ENCODE peak calls at places on chromosomes 1 and 21, in seven cellular contexts. C, M, W, Z, E, Y and B are unnamed samples.

GRCh38 chr1:29282135-29282923 is 46.0 kb downstream of the PTPRU start:
- DNase-seq in C (no peak), M (no peak), W (no peak), Z (no peak), E (no peak), Y (no peak), B (no peak)

GRCh38 chr1:111981871-111982270 is 7.6 kb downstream of the KCND3 start:
- DNase-seq in C (no peak), M (no peak), W (no peak), Z (no peak), E (no peak), Y (no peak), B (no peak)

GRCh38 chr1:207032528-207033017 is at the start of gene C1orf116:
- DNase-seq in C (peak), M (peak), W (peak), Z (peak), E (no peak), Y (no peak), B (no peak)

GRCh38 chr1:41241748-41242644 is at the start of gene SCMH1:
- DNase-seq in C (peak), M (peak), W (peak), Z (peak), E (peak), Y (peak), B (peak)

GRCh38 chr1:161986328-161986727 is 37.3 kb downstream of the OLFML2B start:
- DNase-seq in C (no peak), M (no peak), W (no peak), Z (no peak), E (no peak), Y (no peak), B (no peak)

GRCh38 chr1:14804626-14805025 is 206.1 kb downstream of the KAZN start:
- DNase-seq in C (peak), M (no peak), W (no peak), Z (no peak), E (no peak), Y (no peak), B (no peak)

GRCh38 chr1:31689821-31690220 is 14.0 kb downstream of the COL16A1 start:
- DNase-seq in C (no peak), M (no peak), W (no peak), Z (no peak), E (no peak), Y (no peak), B (no peak)

GRCh38 chr21:30337644-30338170 is at the start of gene KRTAP27-1:
- DNase-seq in C (no peak), M (no peak), W (no peak), Z (no peak), E (no peak), Y (no peak), B (no peak)

GRCh38 chr1:63261736-63262142 is 60.6 kb upstream of the FOXD3 start:
- DNase-seq in C (no peak), M (no peak), W (no peak), Z (no peak), E (no peak), Y (no peak), B (no peak)

GRCh38 chr1:207069858-207070506 is 16.9 kb downstream of the PFKFB2 start:
- DNase-seq in C (no peak), M (no peak), W (no peak), Z (peak), E (no peak), Y (no peak), B (peak)

GRCh38 chr1:34768856-34769255 is 9.3 kb downstream of the GJB4 start:
- DNase-seq in C (no peak), M (no peak), W (no peak), Z (no peak), E (no peak), Y (no peak), B (no peak)

GRCh38 chr1:36908096-36908495 is 126.2 kb downstream of the GRIK3 start:
- DNase-seq in C (no peak), M (no peak), W (no peak), Z (no peak), E (no peak), Y (no peak), B (no peak)

GRCh38 chr1:186340772-186341171 is 34.3 kb downstream of the TPR start:
- DNase-seq in C (no peak), M (no peak), W (no peak), Z (no peak), E (no peak), Y (no peak), B (no peak)

GRCh38 chr1:53316742-53317650 is 10.9 kb downstream of the LRP8 start:
- DNase-seq in C (peak), M (no peak), W (no peak), Z (no peak), E (peak), Y (no peak), B (no peak)

GRCh38 chr21:25967566-25968438 is 202.8 kb downstream of the APP start:
- DNase-seq in C (no peak), M (no peak), W (no peak), Z (no peak), E (no peak), Y (no peak), B (no peak)

GRCh38 chr1:56758135-56758534 is 61.1 kb downstream of the FYB2 start:
- DNase-seq in C (no peak), M (peak), W (peak), Z (peak), E (no peak), Y (no peak), B (peak)
- H3K4me3 ChIP-seq in C (no peak), M (no peak), W (no peak), Z (no peak), E (no peak), Y (no peak), B (no peak)

DNA sequence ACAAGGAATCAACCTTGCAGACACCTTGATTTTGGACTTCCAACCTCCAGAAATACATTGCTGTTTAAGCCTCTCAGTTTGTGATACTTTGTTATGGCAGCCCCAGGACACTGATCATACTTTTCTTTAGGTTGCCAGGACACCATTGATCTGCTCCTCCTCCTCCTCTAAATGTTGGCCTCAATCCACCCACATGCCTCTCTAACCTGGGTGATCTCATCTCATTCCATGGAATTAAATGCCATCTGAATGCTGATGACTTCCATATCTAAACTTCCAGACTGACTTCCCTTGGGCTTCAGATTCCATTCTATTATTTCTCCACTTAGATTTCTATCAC is 7.4 kb upstream of the PPP1R15B start:
- DNase-seq in C (no peak), M (no peak), W (peak), Z (no peak), E (no peak), Y (no peak), B (no peak)
- H3K27ac ChIP-seq in C (no peak), M (no peak), W (no peak), Z (no peak), E (no peak), Y (peak), B (no peak)

GRCh38 chr1:8524637-8525157 is 206.8 kb downstream of the SLC45A1 start:
- DNase-seq in C (no peak), M (no peak), W (no peak), Z (no peak), E (no peak), Y (no peak), B (no peak)
- H3K4me3 ChIP-seq in C (peak), M (peak), W (no peak), Z (peak), E (no peak), Y (peak), B (peak)

GRCh38 chr1:43067856-43068751 is 104.0 kb downstream of the EBNA1BP2 start:
- DNase-seq in C (no peak), M (no peak), W (no peak), Z (peak), E (peak), Y (no peak), B (peak)

GRCh38 chr1:43071241-43071640 is 100.8 kb downstream of the EBNA1BP2 start:
- DNase-seq in C (no peak), M (no peak), W (no peak), Z (no peak), E (no peak), Y (no peak), B (no peak)

GRCh38 chr1:43068911-43069310 is 103.2 kb downstream of the EBNA1BP2 start:
- DNase-seq in C (no peak), M (no peak), W (no peak), Z (no peak), E (no peak), Y (no peak), B (no peak)

GRCh38 chr1:43067233-43067745 is 104.8 kb downstream of the EBNA1BP2 start:
- DNase-seq in C (no peak), M (no peak), W (no peak), Z (no peak), E (no peak), Y (no peak), B (no peak)

GRCh38 chr1:43069481-43070050 is 102.5 kb downstream of the EBNA1BP2 start:
- DNase-seq in C (no peak), M (no peak), W (no peak), Z (peak), E (no peak), Y (no peak), B (peak)
- H3K27ac ChIP-seq in C (no peak), M (no peak), W (peak), Z (no peak), E (no peak), Y (no peak), B (no peak)